ENCODE peak calls at places on chromosomes 5 and 9, in four cellular contexts. Z is HepG2, U is A549, K is GM12878. S is an unnamed sample.

GRCh38 chr5:152723482-152723881 is 318.4 kb upstream of the NMUR2 start:
- DNase-seq in Z (no peak), U (no peak), K (no peak), S (no peak)

GRCh38 chr5:14365831-14366435 is 215.7 kb upstream of the OTULINL start:
- DNase-seq in Z (no peak), U (no peak), K (no peak), S (no peak)

GRCh38 chr9:4328723-4329122 is 28.9 kb upstream of the GLIS3 start:
- DNase-seq in Z (no peak), U (no peak), K (no peak), S (no peak)

GRCh38 chr9:94928271-94928670 is 201.8 kb downstream of the AOPEP start:
- DNase-seq in Z (no peak), U (no peak), K (no peak), S (no peak)

GRCh38 chr5:180118391-180118791 is 46.8 kb upstream of the RNF130 start:
- DNase-seq in Z (no peak), U (no peak), K (no peak), S (no peak)

GRCh38 chr5:14036947-14037346 is 92.5 kb upstream of the DNAH5 start:
- DNase-seq in Z (no peak), U (no peak), K (no peak), S (no peak)

GRCh38 chr5:175696139-175696854 is 38.4 kb downstream of the HRH2 start:
- DNase-seq in Z (no peak), U (peak; percentile 73), K (peak; percentile 1), S (peak; percentile 78)

GRCh38 chr9:20408513-20408912 is 213.8 kb downstream of the MLLT3 start:
- DNase-seq in Z (no peak), U (no peak), K (no peak), S (no peak)

GRCh38 chr9:131734165-131734610 is 5.7 kb downstream of the RAPGEF1 start:
- DNase-seq in Z (no peak), U (peak; percentile 52), K (no peak), S (no peak)

GRCh38 chr9:116539549-116539948 is 147.6 kb upstream of the TRIM32 start:
- DNase-seq in Z (no peak), U (no peak), K (no peak), S (no peak)

GRCh38 chr9:122297512-122297911 is 32.8 kb downstream of the MRRF start:
- DNase-seq in Z (no peak), U (no peak), K (no peak), S (no peak)

GRCh38 chr5:180070726-180071417 is 687 bp downstream of the RNF130 start:
- DNase-seq in Z (no peak), U (peak; percentile 48), K (no peak), S (no peak)

GRCh38 chr5:139709587-139710369 is 61.6 kb downstream of the CXXC5 start:
- DNase-seq in Z (no peak), U (no peak), K (no peak), S (peak; percentile 64)

GRCh38 chr9:122346478-122347347 is 24.1 kb upstream of the PTGS1 start:
- DNase-seq in Z (peak; percentile 7), U (no peak), K (no peak), S (no peak)

GRCh38 chr9:99929652-99930051 is 23.2 kb downstream of the STX17 start:
- DNase-seq in Z (no peak), U (no peak), K (no peak), S (no peak)

DNA sequence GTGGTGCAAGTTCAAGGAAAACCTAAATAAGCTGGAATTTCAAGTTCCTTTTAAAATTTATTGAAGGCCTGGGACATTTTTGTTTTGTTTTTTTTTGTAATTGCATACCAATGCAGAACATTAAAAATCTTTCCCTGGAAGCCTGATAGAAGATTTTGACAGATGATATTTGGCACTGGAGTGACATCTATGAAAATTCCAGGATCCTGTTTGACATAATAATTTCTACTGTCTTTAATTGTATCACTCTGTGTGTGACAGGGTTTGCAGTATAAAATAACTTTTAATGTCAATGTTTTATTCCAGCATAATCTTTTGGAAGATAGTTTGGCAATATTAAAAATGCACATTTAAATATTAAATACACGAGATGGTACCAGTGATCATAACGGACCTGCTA is 514.2 kb upstream of the ACO1 start:
- DNase-seq in Z (no peak), U (no peak), K (no peak), S (no peak)
- TF ChIP-seq REST in Z (no peak), U (no peak), K (no peak), S (no peak)

GRCh38 chr9:129336601-129337286 is 158.7 kb upstream of the IER5L start:
- DNase-seq in Z (no peak), U (no peak), K (no peak), S (peak; percentile 48)
- H3K4me3 ChIP-seq in Z (no peak overlapping the region), U (no peak overlapping the region), K (peak overlapping the region; percentile 36), S (no peak overlapping the region)

DNA sequence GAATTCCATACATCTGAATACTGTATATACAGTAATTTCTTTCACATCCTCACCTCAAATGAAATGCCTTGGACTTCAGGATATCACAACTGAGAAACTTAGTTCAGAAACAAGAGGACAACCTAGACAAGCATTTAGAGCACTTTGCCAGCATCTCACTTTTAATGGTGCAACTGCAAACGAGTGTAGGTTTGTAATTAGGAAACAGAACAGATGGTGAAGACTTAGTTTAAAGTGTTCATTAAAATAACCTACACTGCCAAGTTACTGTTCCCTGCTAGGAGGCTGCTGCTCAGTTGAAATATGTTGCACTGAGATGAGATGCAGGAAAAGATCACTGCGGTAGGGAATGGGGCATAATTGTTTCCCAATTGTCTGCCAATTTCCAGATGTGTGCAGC is 449.1 kb downstream of the MED10 start:
- DNase-seq in Z (no peak), U (no peak), K (no peak), S (no peak)
- TF ChIP-seq MYC in Z (no peak), U (no peak), K (no peak), S (no peak)

GRCh38 chr9:127267793-127268507 is 3.4 kb downstream of the GARNL3 start:
- DNase-seq in Z (no peak), U (no peak), K (peak; percentile 32), S (no peak)

GRCh38 chr9:127262621-127263020 is 2.0 kb upstream of the GARNL3 start:
- DNase-seq in Z (no peak), U (no peak), K (no peak), S (no peak)

GRCh38 chr9:127263664-127264063 is 910 bp upstream of the GARNL3 start:
- DNase-seq in Z (no peak), U (no peak), K (no peak), S (no peak)

GRCh38 chr9:127263244-127263643 is 1.3 kb upstream of the GARNL3 start:
- DNase-seq in Z (no peak), U (no peak), K (no peak), S (no peak)

GRCh38 chr9:127264462-127265040 is at the start of gene GARNL3:
- DNase-seq in Z (no peak), U (no peak), K (no peak), S (no peak)
- TF ChIP-seq REST in Z (no peak), U (no peak), K (no peak), S (no peak)

GRCh38 chr5:68171101-68171558 is 44.4 kb upstream of the PIK3R1 start:
- DNase-seq in Z (no peak), U (no peak), K (no peak), S (no peak)
- H3K4me3 ChIP-seq in Z (peak overlapping the region; percentile 34), U (no peak overlapping the region), K (no peak overlapping the region), S (no peak overlapping the region)

GRCh38 chr5:111068208-111068607 is 3.3 kb upstream of the TSLP start:
- DNase-seq in Z (no peak), U (no peak), K (no peak), S (no peak)

GRCh38 chr5:111071413-111071812 is at the start of gene TSLP:
- DNase-seq in Z (no peak), U (no peak), K (no peak), S (no peak)

GRCh38 chr5:111072949-111073682 is 1.6 kb downstream of the TSLP start:
- DNase-seq in Z (no peak), U (no peak), K (no peak), S (peak; percentile 80)

GRCh38 chr5:111069839-111070238 is 1.7 kb upstream of the TSLP start:
- DNase-seq in Z (no peak), U (no peak), K (no peak), S (no peak)

DNA sequence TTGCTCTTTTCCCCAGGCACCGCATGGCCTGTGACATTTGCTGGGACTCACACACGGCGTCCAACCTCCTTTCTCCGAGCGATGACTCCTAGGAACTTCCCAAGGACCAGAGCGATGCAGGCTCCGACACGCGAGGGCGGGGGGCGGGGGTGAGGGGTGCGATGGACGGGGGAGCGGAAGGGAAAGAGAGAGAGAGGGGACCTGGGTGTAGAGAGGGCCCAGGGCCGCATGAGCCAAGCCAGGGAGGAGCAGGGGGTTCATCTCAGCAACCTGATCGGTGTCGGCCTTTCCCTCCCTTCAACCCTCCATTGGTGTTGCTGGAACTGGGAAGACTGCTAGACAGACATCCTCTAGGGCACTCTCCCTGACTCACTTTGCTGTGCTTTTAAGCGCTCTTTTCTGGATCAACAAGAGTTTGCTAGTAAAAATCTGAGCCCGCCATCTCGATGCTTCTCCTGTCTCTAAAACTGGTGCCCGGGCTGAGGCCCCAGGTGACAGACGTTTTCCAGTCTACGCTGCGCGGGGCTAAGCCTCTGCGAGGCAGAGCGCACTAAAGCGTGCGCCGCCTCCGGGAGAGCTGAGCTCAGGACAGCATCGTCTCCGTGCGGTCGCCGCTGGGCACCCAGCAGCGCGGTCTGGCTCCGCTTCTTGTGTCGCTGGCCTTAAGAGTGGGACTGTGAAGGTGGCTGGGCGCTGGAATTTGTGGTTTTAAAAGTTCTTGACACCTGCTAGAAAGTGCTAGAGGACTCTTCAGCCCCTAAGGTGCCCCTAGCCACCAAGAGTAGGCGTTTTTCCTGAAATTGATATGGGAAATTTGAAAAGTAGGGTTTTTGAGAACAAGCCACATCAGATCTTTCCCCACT is 1.0 kb upstream of the TSLP start:
- DNase-seq in Z (no peak), U (no peak), K (no peak), S (no peak)
- TF ChIP-seq MYC in Z (no peak), U (no peak), K (no peak), S (no peak)